ENCODE peak calls at places on chromosomes 1 and 21, in seven cellular contexts. P, F, W, N, C, E and M are unnamed samples.

GRCh38 chr1:241557551-241558193 is 25.5 kb downstream of the KMO start:
- DNase-seq in W (no peak), F (no peak), P (no peak), N (no peak), E (no peak), C (no peak), M (no peak)

GRCh38 chr1:243233908-243234307 is 21.2 kb downstream of the CEP170 start:
- DNase-seq in N (no peak), E (no peak), P (peak), W (no peak), C (no peak), F (peak), M (peak)

GRCh38 chr1:59032221-59032620 is 248.4 kb upstream of the JUN start:
- DNase-seq in P (no peak), C (no peak), W (no peak), N (no peak), E (no peak), F (no peak), M (no peak)

GRCh38 chr1:99544328-99544727 is 101.6 kb upstream of the PALMD start:
- DNase-seq in F (peak), E (peak), W (no peak), C (no peak), N (no peak), P (peak), M (peak)

GRCh38 chr1:63537006-63537405 is 13.7 kb downstream of the EFCAB7 start:
- DNase-seq in N (no peak), E (no peak), W (no peak), C (no peak), P (no peak), F (no peak), M (no peak)

GRCh38 chr21:45125347-45125746 is 51.0 kb downstream of the ADARB1 start:
- DNase-seq in P (no peak), F (no peak), N (no peak), E (no peak), W (no peak), C (no peak), M (no peak)

GRCh38 chr1:19439464-19440171 is 45.7 kb downstream of the CAPZB start:
- DNase-seq in N (no peak), C (no peak), W (no peak), P (peak), E (no peak), F (peak), M (peak)

GRCh38 chr1:10943991-10944730 is 68.3 kb upstream of the TARDBP start:
- DNase-seq in F (peak), W (no peak), P (peak), N (no peak), E (peak), C (peak), M (peak)

GRCh38 chr1:48471603-48472576 is at the start of gene SPATA6:
- DNase-seq in P (peak), W (peak), F (peak), C (peak), N (peak), E (peak), M (peak)

GRCh38 chr1:187001198-187001904 is 172.6 kb downstream of the PLA2G4A start:
- DNase-seq in C (no peak), W (no peak), P (peak), E (peak), N (no peak), F (peak), M (peak)

GRCh38 chr1:241323510-241323909 is 33.5 kb downstream of the RGS7 start:
- DNase-seq in W (no peak), E (peak), P (peak), N (no peak), C (peak), F (peak), M (peak)

GRCh38 chr21:45538381-45539045 is 3.7 kb downstream of the SLC19A1 start:
- DNase-seq in E (no peak), W (no peak), N (no peak), P (no peak), C (peak), F (no peak), M (no peak)

GRCh38 chr21:18493420-18493819 is 89.8 kb upstream of the TMPRSS15 start:
- DNase-seq in E (peak), N (no peak), F (peak), W (no peak), P (peak), C (no peak), M (no peak)

GRCh38 chr21:44253832-44254700 is 7.6 kb downstream of the DNMT3L start:
- DNase-seq in P (no peak), F (no peak), E (no peak), C (no peak), N (no peak), W (no peak), M (no peak)

GRCh38 chr1:51203874-51204245 is 32.2 kb upstream of the RNF11 start:
- DNase-seq in P (no peak), W (no peak), C (no peak), E (no peak), N (no peak), F (no peak), M (no peak)

GRCh38 chr1:30928171-30928570 is 19.6 kb upstream of the SDC3 start:
- DNase-seq in N (no peak), W (no peak), E (no peak), P (no peak), F (no peak), C (no peak), M (no peak)

GRCh38 chr1:183473286-183473536 is 912 bp downstream of the SMG7 start:
- DNase-seq in E (no peak), P (peak), N (no peak), C (no peak), W (no peak), F (no peak), M (no peak)

GRCh38 chr1:35505911-35506798 is 51.0 kb downstream of the KIAA0319L start:
- DNase-seq in N (peak), E (peak), P (peak), F (peak), W (no peak), C (peak), M (peak)

GRCh38 chr1:108314815-108315214 is 70.9 kb upstream of the NBPF4 start:
- DNase-seq in E (no peak), N (no peak), P (no peak), F (no peak), W (no peak), C (no peak), M (no peak)

GRCh38 chr1:161486806-161487482 is 18.3 kb upstream of the FCGR2A start:
- DNase-seq in C (no peak), F (peak), N (no peak), P (peak), E (peak), W (peak), M (peak)

GRCh38 chr21:39845581-39846130 is 21.6 kb upstream of the PCP4 start:
- DNase-seq in E (no peak), N (no peak), P (no peak), C (no peak), F (no peak), W (no peak), M (no peak)

GRCh38 chr1:151238467-151238739 is 16.1 kb upstream of the PSMD4 start:
- DNase-seq in C (no peak), W (no peak), E (peak), N (no peak), P (peak), F (peak), M (peak)

GRCh38 chr1:39250460-39251240 is 46.2 kb downstream of the MACF1 start:
- DNase-seq in P (peak), N (no peak), W (no peak), C (no peak), E (peak), F (peak), M (peak)

GRCh38 chr1:27366411-27367159 is at the start of gene MAP3K6:
- DNase-seq in N (no peak), F (peak), W (peak), P (peak), C (peak), E (peak), M (peak)

GRCh38 chr1:33147997-33148314 is 33.9 kb downstream of the TRIM62 start:
- DNase-seq in P (peak), N (no peak), E (peak), C (no peak), W (no peak), F (peak), M (peak)

GRCh38 chr1:112954059-112954458 is 1.9 kb downstream of the SLC16A1 start:
- DNase-seq in W (no peak), P (no peak), E (no peak), F (no peak), N (no peak), C (no peak), M (no peak)

GRCh38 chr1:63825111-63825510 is 51.3 kb downstream of the ROR1 start:
- DNase-seq in N (no peak), F (no peak), P (no peak), E (no peak), W (no peak), C (no peak), M (no peak)

GRCh38 chr1:159800177-159800935 is 1.8 kb upstream of the FCRL6 start:
- DNase-seq in W (no peak), P (peak), F (peak), N (peak), C (no peak), E (no peak), M (no peak)

GRCh38 chr1:226738995-226739695 is at the start of gene ITPKB:
- DNase-seq in W (peak), C (peak), P (peak), N (peak), F (peak), E (peak), M (peak)

GRCh38 chr1:207027221-207027777 is 5.3 kb downstream of the C1orf116 start:
- DNase-seq in P (no peak), E (peak), C (peak), N (no peak), F (peak), W (peak), M (peak)
- H3K4me3 ChIP-seq in P (no peak), E (peak), C (no peak), N (no peak), F (no peak), W (no peak), M (no peak)

GRCh38 chr1:171929121-171929520 is 87.8 kb downstream of the DNM3 start:
- DNase-seq in W (no peak), P (no peak), F (no peak), N (no peak), C (no peak), E (no peak), M (no peak)
- TF ChIP-seq CTCF in W (no peak), P (no peak), F (no peak), N (peak), C (no peak), E (peak), M (peak)

DNA sequence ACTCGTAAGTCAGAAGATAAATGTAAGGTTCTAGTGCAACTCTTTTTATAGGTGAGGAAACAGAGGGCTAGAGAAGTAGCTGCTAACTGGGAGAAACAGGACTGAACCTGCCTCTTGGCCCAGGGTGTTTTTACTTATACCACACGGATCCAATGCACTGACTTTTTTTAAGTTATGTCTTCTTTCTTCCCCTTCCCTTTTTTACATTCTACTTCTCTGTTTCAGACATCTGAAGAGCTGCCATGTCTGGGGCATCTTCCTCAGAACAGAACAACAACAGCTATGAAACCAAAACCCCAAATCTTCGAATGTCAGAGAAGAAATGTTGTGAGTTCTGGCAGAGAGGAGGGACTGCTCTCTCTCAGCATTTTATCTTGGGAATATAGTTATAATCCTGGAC is 1.4 kb downstream of the PFKFB2 start:
- DNase-seq in E (no peak), C (no peak), P (no peak), F (no peak), W (no peak), N (no peak), M (no peak)
- H3K4me3 ChIP-seq in E (no peak), C (no peak), P (no peak), F (no peak), W (no peak), N (no peak), M (no peak)

DNA sequence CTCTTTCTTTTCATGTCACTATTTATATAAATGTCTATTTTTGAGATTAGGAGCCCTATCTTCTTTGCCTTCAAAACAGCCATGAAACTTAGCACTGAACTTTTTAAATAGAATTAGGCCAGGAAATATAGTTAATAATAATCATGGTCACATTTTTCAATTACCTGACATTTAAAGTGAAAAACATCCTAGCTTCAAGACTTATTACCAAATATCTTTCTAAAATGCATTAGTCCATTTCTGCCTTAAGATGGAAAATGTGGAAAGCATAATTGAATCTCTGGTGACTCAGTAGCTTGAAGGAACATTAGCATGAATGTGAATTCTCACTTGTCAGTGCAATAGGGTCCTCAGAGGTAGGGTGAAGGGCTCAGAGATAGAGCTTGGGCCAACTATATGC is 18.7 kb upstream of the RGS4 start:
- DNase-seq in C (no peak), E (no peak), F (no peak), P (no peak), W (no peak), N (no peak), M (no peak)
- TF ChIP-seq CTCF in C (no peak), E (no peak), F (no peak), P (no peak), W (no peak), N (no peak), M (no peak)

DNA sequence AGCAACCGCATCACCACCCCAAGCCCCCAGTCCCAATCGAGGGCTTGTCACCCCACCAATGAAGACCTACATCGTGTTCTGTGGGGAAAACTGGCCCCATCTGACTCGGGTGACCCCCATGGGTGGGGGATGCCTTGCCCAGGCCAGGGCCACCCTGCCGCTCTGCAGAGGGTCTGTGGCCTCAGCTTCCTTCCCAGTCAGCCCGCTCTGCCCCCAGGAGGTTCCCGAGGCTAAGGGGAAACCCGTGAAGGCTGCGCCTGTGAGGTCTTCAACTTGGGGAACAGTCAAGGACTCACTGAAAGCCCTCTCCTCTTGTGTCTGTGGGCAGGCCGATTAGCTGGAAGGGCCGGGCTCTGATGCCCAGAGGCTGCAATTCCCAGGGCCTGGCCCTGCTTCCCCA is 2.0 kb downstream of the SRARP start:
- DNase-seq in W (no peak), F (no peak), C (no peak), E (no peak), P (no peak), N (no peak), M (no peak)
- H3K4me3 ChIP-seq in W (no peak), F (no peak), C (no peak), E (no peak), P (no peak), N (no peak), M (no peak)